ENCODE peak calls at places on chromosomes 1 and 21, in four cellular contexts. One of them, this sample, is unnamed.

GRCh38 chr1:168373869-168374268 is 93.2 kb downstream of the TBX19 start:
- DNase-seq in GM12878: no peak
- DNase-seq in HepG2: no peak
- DNase-seq in K562: peak; percentile 65
- DNase-seq in this sample: no peak

GRCh38 chr1:201750934-201751333 is 78.0 kb upstream of the IPO9 start:
- DNase-seq in HepG2: no peak
- DNase-seq in GM12878: no peak
- DNase-seq in K562: no peak
- DNase-seq in this sample: no peak

GRCh38 chr1:234835239-234835638 is 225.3 kb upstream of the IRF2BP2 start:
- DNase-seq in HepG2: no peak
- DNase-seq in GM12878: no peak
- DNase-seq in K562: no peak
- DNase-seq in this sample: no peak

GRCh38 chr1:113874017-113874879 is 2.7 kb upstream of the PTPN22 start:
- DNase-seq in K562: peak; percentile 45
- DNase-seq in HepG2: peak; percentile 23
- DNase-seq in GM12878: peak; percentile 58
- DNase-seq in this sample: peak; percentile 45

GRCh38 chr21:15164678-15165303 is 100.0 kb upstream of the NRIP1 start:
- DNase-seq in K562: no peak
- DNase-seq in HepG2: peak; percentile 49
- DNase-seq in GM12878: no peak
- DNase-seq in this sample: no peak

GRCh38 chr1:176466514-176466913 is 3.5 kb downstream of the PAPPA2 start:
- DNase-seq in GM12878: no peak
- DNase-seq in HepG2: peak; percentile 19
- DNase-seq in K562: peak; percentile 52
- DNase-seq in this sample: peak; percentile 59

GRCh38 chr1:75811211-75811981 is 14.7 kb downstream of the MSH4 start:
- DNase-seq in HepG2: no peak
- DNase-seq in K562: no peak
- DNase-seq in GM12878: no peak
- DNase-seq in this sample: no peak

GRCh38 chr1:237562247-237562823 is 328.4 kb downstream of the ZP4 start:
- DNase-seq in HepG2: peak; percentile 61
- DNase-seq in GM12878: peak; percentile 4
- DNase-seq in K562: peak; percentile 35
- DNase-seq in this sample: peak; percentile 58

GRCh38 chr1:206609229-206609991 is 2.9 kb downstream of the EIF2D start:
- DNase-seq in K562: no peak
- DNase-seq in GM12878: peak; percentile 71
- DNase-seq in HepG2: no peak
- DNase-seq in this sample: no peak

GRCh38 chr1:7856345-7856744 is 3.5 kb upstream of the UTS2 start:
- DNase-seq in K562: peak; percentile 53
- DNase-seq in GM12878: no peak
- DNase-seq in HepG2: peak; percentile 18
- DNase-seq in this sample: no peak

GRCh38 chr1:228837817-228838716 is 102.8 kb downstream of the RHOU start:
- DNase-seq in GM12878: no peak
- DNase-seq in HepG2: peak; percentile 98
- DNase-seq in K562: peak; percentile 63
- DNase-seq in this sample: no peak

GRCh38 chr1:208479435-208479834 is 235.3 kb upstream of the PLXNA2 start:
- DNase-seq in HepG2: no peak
- DNase-seq in GM12878: no peak
- DNase-seq in K562: no peak
- DNase-seq in this sample: no peak

GRCh38 chr21:33643658-33644311 is 1.5 kb downstream of the ITSN1 start:
- DNase-seq in HepG2: peak; percentile 26
- DNase-seq in K562: no peak
- DNase-seq in GM12878: no peak
- DNase-seq in this sample: no peak

GRCh38 chr1:9166289-9167235 is 37.7 kb upstream of the GPR157 start:
- DNase-seq in K562: no peak
- DNase-seq in GM12878: no peak
- DNase-seq in HepG2: no peak
- DNase-seq in this sample: no peak

GRCh38 chr1:94919241-94920030 is 7.5 kb downstream of the CNN3 start:
- DNase-seq in GM12878: no peak
- DNase-seq in HepG2: no peak
- DNase-seq in K562: no peak
- DNase-seq in this sample: no peak

GRCh38 chr1:55337801-55338447 is 122.8 kb upstream of the USP24 start:
- DNase-seq in GM12878: peak; percentile 13
- DNase-seq in HepG2: peak; percentile 35
- DNase-seq in K562: peak; percentile 47
- DNase-seq in this sample: peak; percentile 71

GRCh38 chr1:30908886-30909777 is 574 bp upstream of the SDC3 start:
- DNase-seq in HepG2: no peak
- DNase-seq in K562: peak; percentile 51
- DNase-seq in GM12878: no peak
- DNase-seq in this sample: no peak

GRCh38 chr21:43340491-43341348 is 86.2 kb downstream of the SIK1 start:
- DNase-seq in HepG2: no peak
- DNase-seq in GM12878: no peak
- DNase-seq in K562: no peak
- DNase-seq in this sample: no peak

GRCh38 chr1:48947761-48948537 is 171.3 kb upstream of the BEND5 start:
- DNase-seq in GM12878: no peak
- DNase-seq in K562: no peak
- DNase-seq in HepG2: no peak
- DNase-seq in this sample: no peak

DNA sequence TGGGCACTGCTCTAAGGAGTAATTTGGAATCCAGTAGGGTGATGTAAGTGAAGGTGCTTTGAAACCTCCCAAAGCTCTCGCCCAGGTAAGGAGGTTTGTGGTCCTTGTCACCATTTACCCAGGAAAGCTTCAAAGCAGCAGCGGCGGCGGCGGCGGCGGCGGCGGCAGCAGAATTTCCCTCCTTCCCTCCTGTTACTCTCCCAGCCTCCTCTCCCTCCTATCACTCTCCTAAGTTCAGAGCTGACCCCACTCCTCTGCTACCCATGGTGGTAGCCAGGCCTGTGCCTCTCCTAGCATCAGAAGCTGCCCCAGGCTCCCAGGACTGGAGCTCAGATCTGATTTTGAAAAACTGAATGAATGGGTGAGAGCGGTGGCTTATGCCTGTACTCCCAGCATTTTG is 60.7 kb downstream of the ACBD3 start:
- DNase-seq in K562: no peak
- DNase-seq in GM12878: no peak
- DNase-seq in HepG2: no peak
- DNase-seq in this sample: no peak
- TF ChIP-seq FOXK2 in K562: no peak
- TF ChIP-seq FOXK2 in GM12878: no peak
- TF ChIP-seq FOXK2 in HepG2: no peak
- TF ChIP-seq FOXK2 in this sample: no peak

GRCh38 chr21:40165671-40166070 is 298.4 kb downstream of the PCP4 start:
- DNase-seq in K562: no peak
- DNase-seq in HepG2: no peak
- DNase-seq in GM12878: no peak
- DNase-seq in this sample: no peak

GRCh38 chr21:40166291-40166843 is 299.1 kb downstream of the PCP4 start:
- DNase-seq in K562: no peak
- DNase-seq in HepG2: no peak
- DNase-seq in GM12878: no peak
- DNase-seq in this sample: no peak

GRCh38 chr21:40165212-40165611 is 298.0 kb downstream of the PCP4 start:
- DNase-seq in GM12878: no peak
- DNase-seq in HepG2: no peak
- DNase-seq in K562: no peak
- DNase-seq in this sample: no peak

GRCh38 chr21:40173833-40174232 is 306.6 kb downstream of the PCP4 start:
- DNase-seq in GM12878: no peak
- DNase-seq in K562: no peak
- DNase-seq in HepG2: no peak
- DNase-seq in this sample: no peak

DNA sequence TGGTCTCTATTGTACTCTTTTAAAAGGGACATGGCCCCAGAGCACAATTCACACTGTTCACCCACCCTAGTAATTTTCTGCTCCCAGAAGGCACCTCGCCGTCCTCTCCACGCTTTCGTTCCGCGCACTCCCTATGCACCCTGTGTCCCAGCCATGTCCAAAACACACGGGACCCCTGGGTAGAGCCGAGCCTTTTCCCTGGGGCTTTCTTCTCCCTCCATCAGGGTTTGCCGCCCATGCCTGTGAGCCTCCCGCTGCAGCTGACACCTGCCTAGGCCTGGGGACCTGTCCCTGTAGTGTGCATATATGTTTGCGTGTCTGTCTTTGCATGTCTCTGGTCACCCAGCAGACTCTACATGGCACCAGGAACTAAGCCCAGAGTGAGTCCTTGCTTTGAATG is 302.7 kb downstream of the PCP4 start:
- DNase-seq in GM12878: no peak
- DNase-seq in HepG2: no peak
- DNase-seq in K562: no peak
- DNase-seq in this sample: no peak
- TF ChIP-seq SP1 in GM12878: no peak
- TF ChIP-seq SP1 in HepG2: no peak
- TF ChIP-seq SP1 in K562: no peak
- TF ChIP-seq SP1 in this sample: no peak

GRCh38 chr1:38244218-38244617 is 197.6 kb upstream of the POU3F1 start:
- DNase-seq in K562: no peak
- DNase-seq in HepG2: no peak
- DNase-seq in GM12878: no peak
- DNase-seq in this sample: no peak
- TF ChIP-seq FOXK2 in K562: no peak
- TF ChIP-seq FOXK2 in HepG2: no peak
- TF ChIP-seq FOXK2 in GM12878: no peak
- TF ChIP-seq FOXK2 in this sample: no peak

GRCh38 chr1:57848406-57848805 is 424.5 kb upstream of the DAB1 start:
- DNase-seq in GM12878: no peak
- DNase-seq in K562: no peak
- DNase-seq in HepG2: no peak
- DNase-seq in this sample: no peak
- TF ChIP-seq SP1 in GM12878: no peak
- TF ChIP-seq SP1 in K562: no peak
- TF ChIP-seq SP1 in HepG2: no peak
- TF ChIP-seq SP1 in this sample: no peak

DNA sequence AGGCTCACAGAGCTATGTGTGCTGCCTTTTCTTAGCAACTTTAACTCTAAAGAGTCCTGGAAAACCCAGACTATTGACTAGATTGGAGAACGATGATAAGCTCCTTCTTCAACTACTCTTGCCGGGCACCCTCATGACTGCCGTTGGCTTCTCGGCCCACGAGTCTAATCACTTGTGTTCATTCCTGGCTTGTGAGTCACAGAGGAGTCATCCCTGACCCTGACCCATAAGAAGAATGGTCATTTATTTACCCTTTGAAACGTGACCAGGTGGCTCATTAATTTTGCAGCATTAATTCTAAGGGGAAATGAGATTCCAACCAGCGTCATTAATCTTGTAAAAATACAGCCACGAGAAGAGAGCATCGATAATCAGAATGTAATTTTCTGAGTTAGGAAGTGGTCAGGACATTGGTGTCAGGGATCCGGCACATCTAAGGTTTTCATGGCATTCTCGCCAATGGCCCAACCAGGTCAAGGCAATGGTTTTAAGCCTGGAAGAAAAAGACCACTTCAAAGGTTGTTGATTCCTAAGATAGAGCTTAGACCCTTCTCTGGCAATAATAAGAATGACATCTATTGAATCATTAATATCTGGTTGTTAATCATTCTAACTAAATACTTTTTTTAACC is 183.6 kb upstream of the RUNX1 start:
- DNase-seq in K562: peak; percentile 59
- DNase-seq in HepG2: peak; percentile 31
- DNase-seq in GM12878: no peak
- DNase-seq in this sample: no peak
- TF ChIP-seq FOXK2 in K562: peak; percentile 33
- TF ChIP-seq FOXK2 in HepG2: no peak
- TF ChIP-seq FOXK2 in GM12878: no peak
- TF ChIP-seq FOXK2 in this sample: no peak

GRCh38 chr1:21956720-21957552 is 19.8 kb upstream of the HSPG2 start:
- DNase-seq in GM12878: no peak
- DNase-seq in K562: peak; percentile 45
- DNase-seq in HepG2: no peak
- DNase-seq in this sample: no peak
- TF ChIP-seq SP1 in GM12878: no peak
- TF ChIP-seq SP1 in K562: no peak
- TF ChIP-seq SP1 in HepG2: no peak
- TF ChIP-seq SP1 in this sample: no peak

GRCh38 chr21:46014828-46015227 is 33.3 kb downstream of the COL6A1 start:
- DNase-seq in GM12878: no peak
- DNase-seq in HepG2: no peak
- DNase-seq in K562: no peak
- DNase-seq in this sample: no peak
- TF ChIP-seq FOXK2 in GM12878: no peak
- TF ChIP-seq FOXK2 in HepG2: no peak
- TF ChIP-seq FOXK2 in K562: no peak
- TF ChIP-seq FOXK2 in this sample: no peak